ENCODE peak calls at places on chromosomes 16 and 17, in seven cellular contexts. I, T, Q, E, R, G and K are unnamed samples.

GRCh38 chr17:40538936-40539705 is 26.2 kb downstream of the CCR7 start:
- DNase-seq in I (no peak), T (no peak), Q (no peak), E (no peak), R (no peak), G (no peak), K (no peak)

GRCh38 chr17:45431531-45432404 is 902 bp downstream of the ARHGAP27 start:
- DNase-seq in I (no peak), T (peak; percentile 45), Q (peak; percentile 62), E (no peak), R (peak; percentile 36), G (peak; percentile 63), K (peak; percentile 87)

GRCh38 chr17:69056179-69056823 is 4.4 kb downstream of the ABCA9 start:
- DNase-seq in I (no peak), T (no peak), Q (no peak), E (no peak), R (no peak), G (no peak), K (no peak)

GRCh38 chr17:40582328-40582901 is 17.1 kb upstream of the CCR7 start:
- DNase-seq in I (no peak), T (no peak), Q (no peak), E (no peak), R (no peak), G (peak; percentile 51), K (peak; percentile 66)

GRCh38 chr17:8438441-8438840 is 2.8 kb downstream of the NDEL1 start:
- DNase-seq in I (no peak), T (no peak), Q (no peak), E (no peak), R (no peak), G (no peak), K (no peak)

GRCh38 chr16:1989826-1990335 is at the start of gene SYNGR3:
- DNase-seq in I (no peak), T (no peak), Q (peak; percentile 29), E (no peak), R (no peak), G (no peak), K (no peak)

GRCh38 chr17:78719630-78720298 is 62.3 kb downstream of the CYTH1 start:
- DNase-seq in I (no peak), T (no peak), Q (no peak), E (no peak), R (no peak), G (no peak), K (peak; percentile 46)

GRCh38 chr17:3804503-3804931 is 3.5 kb upstream of the ITGAE start:
- DNase-seq in I (no peak), T (no peak), Q (no peak), E (no peak), R (no peak), G (no peak), K (peak; percentile 23)

GRCh38 chr17:82239401-82239925 is 10.6 kb downstream of the SLC16A3 start:
- DNase-seq in I (no peak), T (no peak), Q (no peak), E (no peak), R (no peak), G (no peak), K (no peak)

GRCh38 chr16:31118223-31119155 is 1.0 kb downstream of the KAT8 start:
- DNase-seq in I (no peak), T (no peak), Q (no peak), E (peak; percentile 56), R (no peak), G (no peak), K (no peak)

GRCh38 chr16:22191966-22192260 is 14.2 kb upstream of the EEF2K start:
- DNase-seq in I (peak; percentile 19), T (no peak), Q (no peak), E (no peak), R (no peak), G (no peak), K (peak; percentile 49)

GRCh38 chr17:72397687-72398086 is 276.9 kb downstream of the SOX9 start:
- DNase-seq in I (no peak), T (no peak), Q (no peak), E (no peak), R (no peak), G (no peak), K (no peak)

GRCh38 chr17:1830288-1830687 is 483 bp downstream of the RPA1 start:
- DNase-seq in I (no peak), T (no peak), Q (no peak), E (no peak), R (no peak), G (no peak), K (peak; percentile 37)

GRCh38 chr17:41322264-41322902 is 6.9 kb upstream of the KRTAP17-1 start:
- DNase-seq in I (no peak), T (no peak), Q (no peak), E (peak; percentile 36), R (no peak), G (no peak), K (no peak)

GRCh38 chr17:40074871-40075215 is 12.1 kb downstream of the THRA start:
- DNase-seq in I (no peak), T (no peak), Q (no peak), E (no peak), R (no peak), G (no peak), K (no peak)

GRCh38 chr16:83300326-83300725 is 507.5 kb upstream of the HSBP1 start:
- DNase-seq in I (no peak), T (no peak), Q (peak; percentile 1), E (no peak), R (no peak), G (no peak), K (no peak)

GRCh38 chr17:69428252-69428980 is 13.9 kb downstream of the MAP2K6 start:
- DNase-seq in I (no peak), T (no peak), Q (no peak), E (no peak), R (no peak), G (no peak), K (no peak)

GRCh38 chr17:489758-490329 is 137.2 kb upstream of the RPH3AL start:
- DNase-seq in I (no peak), T (peak; percentile 41), Q (no peak), E (no peak), R (no peak), G (peak; percentile 50), K (peak; percentile 78)

GRCh38 chr17:16322636-16323035 is 30.6 kb downstream of the CENPV start:
- DNase-seq in I (no peak), T (no peak), Q (no peak), E (peak; percentile 25), R (no peak), G (no peak), K (no peak)

GRCh38 chr16:84785843-84786538 is 33.8 kb upstream of the CRISPLD2 start:
- DNase-seq in I (no peak), T (no peak), Q (no peak), E (no peak), R (no peak), G (no peak), K (no peak)

GRCh38 chr17:48427598-48427997 is 2.4 kb downstream of the SKAP1 start:
- DNase-seq in I (no peak), T (no peak), Q (no peak), E (no peak), R (no peak), G (peak; percentile 51), K (peak; percentile 84)

GRCh38 chr17:9239821-9240658 is 218.7 kb downstream of the NTN1 start:
- DNase-seq in I (peak; percentile 44), T (peak; percentile 83), Q (peak; percentile 42), E (no peak), R (peak; percentile 35), G (peak; percentile 51), K (peak; percentile 72)

GRCh38 chr16:85037050-85037410 is 9.4 kb downstream of the KIAA0513 start:
- DNase-seq in I (peak; percentile 71), T (peak; percentile 48), Q (no peak), E (peak; percentile 56), R (no peak), G (no peak), K (peak; percentile 29)

GRCh38 chr17:2749058-2749783 is at the start of gene CCDC92B:
- DNase-seq in I (no peak), T (no peak), Q (peak; percentile 63), E (no peak), R (no peak), G (no peak), K (no peak)

GRCh38 chr17:50661348-50661747 is 26.7 kb downstream of the ABCC3 start:
- DNase-seq in I (no peak), T (no peak), Q (no peak), E (no peak), R (no peak), G (no peak), K (no peak)

GRCh38 chr17:30292490-30292858 is 730 bp upstream of the BLMH start:
- DNase-seq in I (no peak), T (no peak), Q (no peak), E (no peak), R (no peak), G (no peak), K (no peak)

GRCh38 chr17:29112780-29113295 is 67.4 kb downstream of the MYO18A start:
- DNase-seq in I (peak; percentile 40), T (no peak), Q (no peak), E (peak; percentile 73), R (no peak), G (no peak), K (no peak)

GRCh38 chr17:17343896-17344506 is 40.8 kb downstream of the NT5M start:
- DNase-seq in I (no peak), T (no peak), Q (no peak), E (no peak), R (no peak), G (no peak), K (no peak)

GRCh38 chr17:52035336-52035915 is 123.1 kb downstream of the CA10 start:
- DNase-seq in I (peak; percentile 22), T (no peak), Q (no peak), E (no peak), R (no peak), G (no peak), K (no peak)

GRCh38 chr16:85553436-85554113 is 59.5 kb upstream of the GSE1 start:
- DNase-seq in I (no peak), T (peak; percentile 64), Q (peak; percentile 62), E (no peak), R (no peak), G (peak; percentile 8), K (peak; percentile 55)

GRCh38 chr16:54422569-54422978 is 136.0 kb upstream of the IRX3 start:
- DNase-seq in I (no peak), T (no peak), Q (no peak), E (no peak), R (no peak), G (no peak), K (no peak)

GRCh38 chr16:69087161-69087581 is 18.3 kb upstream of the HAS3 start:
- DNase-seq in I (no peak), T (no peak), Q (no peak), E (no peak), R (no peak), G (no peak), K (no peak)

GRCh38 chr16:69833791-69834282 is 71.7 kb downstream of the WWP2 start:
- DNase-seq in I (no peak), T (no peak), Q (no peak), E (no peak), R (no peak), G (no peak), K (no peak)

GRCh38 chr16:82603784-82604411 is 22.9 kb upstream of the CDH13 start:
- DNase-seq in I (peak; percentile 58), T (peak; percentile 50), Q (no peak), E (peak; percentile 30), R (no peak), G (no peak), K (no peak)

GRCh38 chr17:70613681-70614080 is 444.3 kb downstream of the KCNJ2 start:
- DNase-seq in I (no peak), T (no peak), Q (no peak), E (no peak), R (no peak), G (no peak), K (no peak)